ENCODE peak calls at places on chromosomes 11 and 22, in six cellular contexts. One of them, this sample, is unnamed.
A peak's percentile ranks its signal among the peaks of the same experiment; 100 is the strongest.

GRCh38 chr22:39130152-39130704 is 22.3 kb downstream of the CBX7 start:
- DNase-seq in esophagus muscularis mucosa: no peak
- DNase-seq in HL-60: no peak
- DNase-seq in sigmoid colon: peak; percentile 45
- DNase-seq in transverse colon: no peak
- DNase-seq in SK-N-SH: no peak
- DNase-seq in this sample: no peak

GRCh38 chr11:70578831-70579230 is 180.5 kb downstream of the CTTN start:
- DNase-seq in HL-60: no peak
- DNase-seq in SK-N-SH: peak; percentile 12
- DNase-seq in transverse colon: no peak
- DNase-seq in esophagus muscularis mucosa: no peak
- DNase-seq in sigmoid colon: no peak
- DNase-seq in this sample: no peak

GRCh38 chr11:82864268-82864667 is 36.0 kb downstream of the PRCP start:
- DNase-seq in SK-N-SH: peak; percentile 54
- DNase-seq in transverse colon: peak; percentile 44
- DNase-seq in esophagus muscularis mucosa: no peak
- DNase-seq in sigmoid colon: peak; percentile 81
- DNase-seq in HL-60: peak; percentile 82
- DNase-seq in this sample: peak; percentile 42

GRCh38 chr22:50460942-50461341 is 13.9 kb downstream of the SBF1 start:
- DNase-seq in transverse colon: peak; percentile 47
- DNase-seq in esophagus muscularis mucosa: no peak
- DNase-seq in sigmoid colon: no peak
- DNase-seq in SK-N-SH: no peak
- DNase-seq in HL-60: no peak
- DNase-seq in this sample: peak; percentile 73

GRCh38 chr22:37275134-37275533 is 7.2 kb upstream of the CYTH4 start:
- DNase-seq in HL-60: no peak
- DNase-seq in SK-N-SH: no peak
- DNase-seq in transverse colon: no peak
- DNase-seq in sigmoid colon: no peak
- DNase-seq in esophagus muscularis mucosa: no peak
- DNase-seq in this sample: no peak

GRCh38 chr11:32109138-32109537 is 18.3 kb downstream of the RCN1 start:
- DNase-seq in transverse colon: no peak
- DNase-seq in sigmoid colon: no peak
- DNase-seq in SK-N-SH: no peak
- DNase-seq in esophagus muscularis mucosa: peak; percentile 72
- DNase-seq in HL-60: no peak
- DNase-seq in this sample: no peak

GRCh38 chr11:75668508-75669297 is at the start of gene MAP6:
- DNase-seq in SK-N-SH: peak; percentile 85
- DNase-seq in esophagus muscularis mucosa: no peak
- DNase-seq in HL-60: no peak
- DNase-seq in transverse colon: peak; percentile 25
- DNase-seq in sigmoid colon: no peak
- DNase-seq in this sample: no peak

GRCh38 chr22:22342697-22343602 is 98.4 kb downstream of the VPREB1 start:
- DNase-seq in HL-60: peak; percentile 45
- DNase-seq in sigmoid colon: no peak
- DNase-seq in transverse colon: peak; percentile 86
- DNase-seq in esophagus muscularis mucosa: peak; percentile 90
- DNase-seq in SK-N-SH: peak; percentile 50
- DNase-seq in this sample: peak; percentile 81

GRCh38 chr22:34429314-34429713 is 509.0 kb upstream of the LARGE1 start:
- DNase-seq in transverse colon: no peak
- DNase-seq in sigmoid colon: no peak
- DNase-seq in SK-N-SH: no peak
- DNase-seq in HL-60: no peak
- DNase-seq in esophagus muscularis mucosa: no peak
- DNase-seq in this sample: no peak

GRCh38 chr11:59706518-59707285 is 6.9 kb downstream of the OR10V1 start:
- DNase-seq in transverse colon: peak; percentile 14
- DNase-seq in HL-60: no peak
- DNase-seq in esophagus muscularis mucosa: no peak
- DNase-seq in SK-N-SH: no peak
- DNase-seq in sigmoid colon: no peak
- DNase-seq in this sample: peak; percentile 86

GRCh38 chr11:75079546-75079945 is 17.1 kb downstream of the OR2AT4 start:
- DNase-seq in esophagus muscularis mucosa: no peak
- DNase-seq in transverse colon: no peak
- DNase-seq in sigmoid colon: no peak
- DNase-seq in HL-60: no peak
- DNase-seq in SK-N-SH: no peak
- DNase-seq in this sample: no peak

GRCh38 chr11:62715150-62716130 is 8.0 kb downstream of the GNG3 start:
- DNase-seq in sigmoid colon: no peak
- DNase-seq in HL-60: no peak
- DNase-seq in transverse colon: no peak
- DNase-seq in esophagus muscularis mucosa: no peak
- DNase-seq in SK-N-SH: peak; percentile 42
- DNase-seq in this sample: no peak

GRCh38 chr22:30325065-30325720 is 1.5 kb downstream of the TBC1D10A start:
- DNase-seq in transverse colon: peak; percentile 73
- DNase-seq in sigmoid colon: peak; percentile 83
- DNase-seq in esophagus muscularis mucosa: no peak
- DNase-seq in SK-N-SH: no peak
- DNase-seq in HL-60: no peak
- DNase-seq in this sample: peak; percentile 48

GRCh38 chr22:37244922-37245722 is 1.1 kb upstream of the RAC2 start:
- DNase-seq in esophagus muscularis mucosa: no peak
- DNase-seq in HL-60: peak; percentile 74
- DNase-seq in transverse colon: peak; percentile 68
- DNase-seq in sigmoid colon: no peak
- DNase-seq in SK-N-SH: no peak
- DNase-seq in this sample: no peak

GRCh38 chr11:8744423-8744822 is 61.8 kb downstream of the RPL27A start:
- DNase-seq in SK-N-SH: no peak
- DNase-seq in transverse colon: no peak
- DNase-seq in HL-60: no peak
- DNase-seq in esophagus muscularis mucosa: no peak
- DNase-seq in sigmoid colon: no peak
- DNase-seq in this sample: no peak

GRCh38 chr11:35246725-35247124 is 107.8 kb downstream of the CD44 start:
- DNase-seq in SK-N-SH: no peak
- DNase-seq in transverse colon: no peak
- DNase-seq in esophagus muscularis mucosa: no peak
- DNase-seq in HL-60: no peak
- DNase-seq in sigmoid colon: peak; percentile 77
- DNase-seq in this sample: no peak

GRCh38 chr11:126718319-126718718 is 282.3 kb downstream of the KIRREL3 start:
- DNase-seq in HL-60: no peak
- DNase-seq in SK-N-SH: no peak
- DNase-seq in sigmoid colon: no peak
- DNase-seq in transverse colon: no peak
- DNase-seq in esophagus muscularis mucosa: no peak
- DNase-seq in this sample: no peak

GRCh38 chr11:74849525-74850391 is 99.1 kb downstream of the XRRA1 start:
- DNase-seq in transverse colon: no peak
- DNase-seq in SK-N-SH: no peak
- DNase-seq in sigmoid colon: no peak
- DNase-seq in esophagus muscularis mucosa: peak; percentile 70
- DNase-seq in HL-60: no peak
- DNase-seq in this sample: no peak

GRCh38 chr11:117210620-117211019 is 11.4 kb downstream of the TAGLN start:
- DNase-seq in esophagus muscularis mucosa: no peak
- DNase-seq in SK-N-SH: no peak
- DNase-seq in HL-60: no peak
- DNase-seq in transverse colon: no peak
- DNase-seq in sigmoid colon: no peak
- DNase-seq in this sample: no peak

GRCh38 chr11:15742626-15743243 is 613.6 kb downstream of the SOX6 start:
- DNase-seq in sigmoid colon: no peak
- DNase-seq in SK-N-SH: peak; percentile 52
- DNase-seq in HL-60: no peak
- DNase-seq in esophagus muscularis mucosa: no peak
- DNase-seq in transverse colon: no peak
- DNase-seq in this sample: no peak

GRCh38 chr11:44033411-44033850 is 14.3 kb upstream of the ACCSL start:
- DNase-seq in esophagus muscularis mucosa: no peak
- DNase-seq in HL-60: no peak
- DNase-seq in transverse colon: no peak
- DNase-seq in SK-N-SH: no peak
- DNase-seq in sigmoid colon: no peak
- DNase-seq in this sample: no peak

GRCh38 chr22:17339095-17339693 is 30.1 kb upstream of the CECR2 start:
- DNase-seq in transverse colon: no peak
- DNase-seq in sigmoid colon: no peak
- DNase-seq in SK-N-SH: no peak
- DNase-seq in esophagus muscularis mucosa: no peak
- DNase-seq in HL-60: no peak
- DNase-seq in this sample: no peak

GRCh38 chr22:44753189-44754042 is 1.0 kb downstream of the ARHGAP8 start:
- DNase-seq in HL-60: no peak
- DNase-seq in SK-N-SH: no peak
- DNase-seq in sigmoid colon: no peak
- DNase-seq in transverse colon: no peak
- DNase-seq in esophagus muscularis mucosa: no peak
- DNase-seq in this sample: no peak

GRCh38 chr11:17479284-17480214 is 2.9 kb upstream of the ABCC8 start:
- DNase-seq in transverse colon: peak; percentile 41
- DNase-seq in sigmoid colon: no peak
- DNase-seq in SK-N-SH: peak; percentile 85
- DNase-seq in esophagus muscularis mucosa: no peak
- DNase-seq in HL-60: no peak
- DNase-seq in this sample: peak; percentile 53

GRCh38 chr11:12827929-12828812 is 153.9 kb downstream of the TEAD1 start:
- DNase-seq in sigmoid colon: no peak
- DNase-seq in esophagus muscularis mucosa: no peak
- DNase-seq in transverse colon: peak; percentile 57
- DNase-seq in SK-N-SH: no peak
- DNase-seq in HL-60: no peak
- DNase-seq in this sample: peak; percentile 56
- TF ChIP-seq POLR2AphosphoS5 in sigmoid colon: peak; percentile 55
- TF ChIP-seq POLR2AphosphoS5 in esophagus muscularis mucosa: no peak
- TF ChIP-seq POLR2AphosphoS5 in transverse colon: peak; percentile 47
- TF ChIP-seq POLR2AphosphoS5 in SK-N-SH: no peak
- TF ChIP-seq POLR2AphosphoS5 in HL-60: no peak
- TF ChIP-seq POLR2AphosphoS5 in this sample: peak; percentile 4

DNA sequence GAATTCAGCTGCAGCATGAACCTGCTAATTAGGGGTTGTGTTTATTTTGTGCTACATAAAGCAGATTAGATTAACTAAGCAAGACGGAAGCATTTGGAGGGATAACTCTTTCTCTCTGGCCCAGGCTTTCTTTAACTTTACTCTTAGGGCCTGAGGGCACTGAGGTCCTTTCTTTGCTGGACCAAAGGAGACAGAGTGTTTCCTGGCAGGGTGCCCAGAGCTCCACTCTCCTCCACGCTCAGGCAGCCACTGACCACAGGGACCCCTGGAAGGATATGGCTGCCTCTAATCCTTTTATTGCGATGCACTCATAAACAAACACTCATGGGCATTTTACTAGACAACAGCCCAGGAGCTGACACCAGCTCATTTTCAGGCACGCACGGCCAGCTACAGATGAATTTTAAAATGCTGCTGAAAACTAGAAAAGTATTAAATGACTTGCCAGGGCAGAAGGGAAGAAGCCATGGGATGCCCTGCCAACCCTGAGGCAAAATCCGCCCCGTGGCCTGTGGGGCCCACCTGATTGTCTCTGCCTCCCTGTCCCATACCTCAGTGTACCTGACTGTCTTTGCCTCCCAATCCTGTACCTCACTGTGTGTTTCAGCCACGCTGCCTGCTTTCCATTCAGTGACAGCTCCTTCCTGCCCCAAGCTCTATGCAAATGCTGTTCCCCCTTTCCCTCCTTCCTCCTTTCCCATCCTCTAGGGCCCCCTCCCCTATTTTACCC is 192.6 kb upstream of the NAV2 start:
- DNase-seq in SK-N-SH: peak; percentile 66
- DNase-seq in sigmoid colon: no peak
- DNase-seq in esophagus muscularis mucosa: no peak
- DNase-seq in transverse colon: no peak
- DNase-seq in HL-60: no peak
- DNase-seq in this sample: peak; percentile 56
- TF ChIP-seq POLR2AphosphoS5 in SK-N-SH: no peak
- TF ChIP-seq POLR2AphosphoS5 in sigmoid colon: no peak
- TF ChIP-seq POLR2AphosphoS5 in esophagus muscularis mucosa: no peak
- TF ChIP-seq POLR2AphosphoS5 in transverse colon: no peak
- TF ChIP-seq POLR2AphosphoS5 in HL-60: no peak
- TF ChIP-seq POLR2AphosphoS5 in this sample: no peak

DNA sequence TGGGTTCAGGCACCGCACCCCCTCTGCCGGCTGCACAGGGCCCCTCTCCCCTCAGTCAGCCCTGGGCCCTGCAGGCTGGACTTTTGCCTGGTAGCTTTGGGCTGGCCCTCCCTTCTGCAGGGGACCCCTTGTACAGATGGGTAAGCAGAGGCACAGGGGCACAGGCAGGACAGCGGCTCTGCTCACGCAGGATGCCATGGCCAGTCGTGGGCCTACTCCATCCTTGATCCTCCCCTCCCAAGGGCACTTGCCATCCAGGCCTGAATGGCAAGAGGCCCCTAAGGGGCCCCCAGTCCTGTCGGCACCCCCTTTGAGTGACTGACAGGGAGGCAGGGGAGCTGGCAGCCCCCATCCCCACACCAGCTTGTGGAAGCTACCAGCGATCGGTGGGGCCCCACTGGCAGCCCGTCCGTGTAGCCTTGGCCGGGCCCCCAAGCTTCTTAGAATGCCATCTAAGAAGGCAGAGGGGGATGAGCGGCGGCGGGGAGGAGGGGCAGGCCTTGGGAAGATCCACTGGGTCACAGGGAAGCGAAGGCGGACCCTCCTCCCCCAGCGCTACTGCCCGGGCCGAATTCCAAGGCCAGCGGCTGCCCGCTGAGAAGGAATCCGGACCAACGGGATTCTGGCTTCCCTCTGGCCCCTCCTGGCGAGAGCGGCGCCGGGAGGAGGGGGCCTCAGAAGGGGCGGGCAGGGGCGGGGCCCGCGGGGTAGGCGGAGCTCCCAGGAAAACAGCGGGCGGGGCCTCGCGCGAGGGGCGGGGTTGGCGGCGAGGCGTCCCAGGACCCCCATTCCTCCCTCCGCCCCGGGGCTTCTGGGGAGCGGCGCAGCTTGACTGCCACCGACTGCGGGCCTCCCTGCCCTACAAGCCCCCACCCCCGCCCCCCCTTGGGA is 6.8 kb upstream of the CHKA start:
- DNase-seq in transverse colon: peak; percentile 50
- DNase-seq in esophagus muscularis mucosa: no peak
- DNase-seq in SK-N-SH: peak; percentile 98
- DNase-seq in HL-60: no peak
- DNase-seq in sigmoid colon: peak; percentile 78
- DNase-seq in this sample: peak; percentile 90
- TF ChIP-seq POLR2AphosphoS5 in transverse colon: no peak
- TF ChIP-seq POLR2AphosphoS5 in esophagus muscularis mucosa: peak; percentile 15
- TF ChIP-seq POLR2AphosphoS5 in SK-N-SH: no peak
- TF ChIP-seq POLR2AphosphoS5 in HL-60: no peak
- TF ChIP-seq POLR2AphosphoS5 in sigmoid colon: peak; percentile 54
- TF ChIP-seq POLR2AphosphoS5 in this sample: no peak

GRCh38 chr22:28351585-28351984 is 328.1 kb downstream of the TTC28 start:
- DNase-seq in HL-60: no peak
- DNase-seq in SK-N-SH: no peak
- DNase-seq in sigmoid colon: no peak
- DNase-seq in transverse colon: no peak
- DNase-seq in esophagus muscularis mucosa: no peak
- DNase-seq in this sample: no peak
- TF ChIP-seq POLR2AphosphoS5 in HL-60: no peak
- TF ChIP-seq POLR2AphosphoS5 in SK-N-SH: no peak
- TF ChIP-seq POLR2AphosphoS5 in sigmoid colon: no peak
- TF ChIP-seq POLR2AphosphoS5 in transverse colon: no peak
- TF ChIP-seq POLR2AphosphoS5 in esophagus muscularis mucosa: no peak
- TF ChIP-seq POLR2AphosphoS5 in this sample: no peak

This sample was measured in stomach.